ENCODE peak calls at places on chromosome 20, in five cellular contexts. H, B, V, D and R are unnamed samples.

GRCh38 chr20:53654932-53655674 is 61.5 kb upstream of the ZNF217 start:
- DNase-seq in H (no peak), B (peak; percentile 70), D (no peak), V (no peak), R (no peak)

GRCh38 chr20:8633366-8633765 is 435.5 kb upstream of the PLCB4 start:
- DNase-seq in H (no peak), D (no peak), B (peak; percentile 75), V (no peak), R (no peak)

GRCh38 chr20:14935285-14935684 is 597.9 kb upstream of the FLRT3 start:
- DNase-seq in B (no peak), D (no peak), V (no peak), H (no peak), R (no peak)

GRCh38 chr20:17505664-17506517 is 25.3 kb downstream of the BFSP1 start:
- DNase-seq in H (no peak), V (no peak), D (no peak), B (no peak), R (no peak)

GRCh38 chr20:36929290-36929689 is 22.2 kb downstream of the SAMHD1 start:
- DNase-seq in H (no peak), B (peak; percentile 56), D (no peak), V (no peak), R (no peak)

GRCh38 chr20:19885981-19886665 is 128.1 kb downstream of the RIN2 start:
- DNase-seq in B (peak; percentile 57), H (no peak), D (peak; percentile 29), V (no peak), R (peak; percentile 42)

GRCh38 chr20:61041481-61041880 is 210.6 kb upstream of the CDH4 start:
- DNase-seq in D (no peak), B (no peak), H (no peak), V (no peak), R (no peak)

GRCh38 chr20:35237486-35237885 is 11.0 kb downstream of the MMP24 start:
- DNase-seq in B (no peak), D (no peak), V (no peak), H (no peak), R (no peak)

GRCh38 chr20:7497985-7498384 is 442.3 kb downstream of the HAO1 start:
- DNase-seq in V (no peak), D (no peak), H (no peak), B (peak; percentile 96), R (no peak)

GRCh38 chr20:44357555-44358130 is 2.1 kb downstream of the HNF4A start:
- DNase-seq in V (no peak), B (no peak), D (no peak), H (no peak), R (no peak)

GRCh38 chr20:45036044-45036755 is 64.7 kb downstream of the KCNS1 start:
- DNase-seq in H (no peak), V (no peak), D (no peak), B (peak; percentile 74), R (no peak)

GRCh38 chr20:59831024-59831900 is 102.2 kb downstream of the SYCP2 start:
- DNase-seq in B (peak; percentile 86), D (no peak), V (peak; percentile 25), H (no peak), R (no peak)

GRCh38 chr20:23684261-23684660 is 4.6 kb downstream of the CST4 start:
- DNase-seq in D (no peak), H (no peak), B (no peak), V (no peak), R (no peak)

GRCh38 chr20:20979934-20980333 is 126.2 kb downstream of the LINC00237 start:
- DNase-seq in V (no peak), B (no peak), D (no peak), H (no peak), R (no peak)